ENCODE peak calls at places on chromosomes 13 and 19, in seven cellular contexts. V, F, N, O, B, K and R are unnamed samples.

GRCh38 chr13:95233026-95233635 is 68.1 kb downstream of the ABCC4 start:
- DNase-seq in K (no peak), F (no peak), N (no peak), O (no peak), B (no peak), V (no peak), R (no peak)

GRCh38 chr13:35718084-35718483 is 241.6 kb upstream of the MAB21L1 start:
- DNase-seq in B (no peak), V (no peak), K (no peak), F (no peak), N (no peak), O (no peak), R (no peak)

GRCh38 chr19:10007366-10007765 is 2.9 kb downstream of the COL5A3 start:
- DNase-seq in B (no peak), O (no peak), V (no peak), N (peak; percentile 62), K (no peak), F (peak; percentile 66), R (no peak)

GRCh38 chr13:25276748-25277147 is 10.5 kb downstream of the MTMR6 start:
- DNase-seq in F (no peak), K (no peak), N (no peak), B (no peak), O (no peak), V (no peak), R (no peak)

GRCh38 chr13:91133941-91134772 is 213.3 kb upstream of the MIR17HG start:
- DNase-seq in B (peak; percentile 4), V (peak; percentile 45), N (no peak), O (no peak), F (no peak), K (peak; percentile 36), R (no peak)

GRCh38 chr19:5563941-5564612 is 3.7 kb downstream of the TINCR start:
- DNase-seq in N (no peak), V (no peak), K (no peak), O (no peak), F (no peak), B (no peak), R (no peak)

GRCh38 chr19:35476149-35476548 is 14.1 kb downstream of the KRTDAP start:
- DNase-seq in V (no peak), K (no peak), O (no peak), B (no peak), F (no peak), N (no peak), R (no peak)

GRCh38 chr19:43625918-43626579 is 6.6 kb upstream of the ZNF428 start:
- DNase-seq in F (no peak), N (no peak), O (no peak), V (no peak), K (no peak), B (no peak), R (no peak)

GRCh38 chr13:46489586-46490023 is 63.4 kb upstream of the LRCH1 start:
- DNase-seq in O (no peak), F (no peak), N (peak; percentile 64), K (no peak), V (no peak), B (peak; percentile 7), R (no peak)

GRCh38 chr13:109297628-109298027 is 488.8 kb downstream of the IRS2 start:
- DNase-seq in F (no peak), O (no peak), N (no peak), K (no peak), V (no peak), B (peak; percentile 46), R (no peak)

GRCh38 chr19:6196361-6196760 is 60.9 kb downstream of the ACSBG2 start:
- DNase-seq in O (no peak), N (no peak), K (no peak), F (no peak), V (no peak), B (no peak), R (no peak)

GRCh38 chr19:7168941-7169340 is 99.4 kb downstream of the ZNF557 start:
- DNase-seq in B (no peak), V (peak; percentile 53), O (no peak), K (no peak), F (no peak), N (no peak), R (no peak)

GRCh38 chr19:23762884-23763711 is 4.4 kb upstream of the ZNF681 start:
- DNase-seq in K (no peak), B (no peak), V (peak; percentile 83), N (peak; percentile 75), F (peak; percentile 75), O (peak; percentile 82), R (peak; percentile 91)

GRCh38 chr13:36904219-36904618 is 15.8 kb downstream of the SMAD9 start:
- DNase-seq in N (no peak), K (no peak), V (no peak), O (no peak), B (no peak), F (no peak), R (no peak)

GRCh38 chr13:101449971-101450748 is 2.3 kb upstream of the ITGBL1 start:
- DNase-seq in K (peak; percentile 79), N (no peak), B (peak; percentile 65), O (no peak), V (no peak), F (no peak), R (no peak)

GRCh38 chr13:97648881-97649224 is 214.9 kb downstream of the RAP2A start:
- DNase-seq in F (no peak), N (no peak), V (no peak), K (no peak), O (no peak), B (no peak), R (no peak)

GRCh38 chr19:39195755-39196154 is 1.0 kb upstream of the NCCRP1 start:
- DNase-seq in F (no peak), B (no peak), O (no peak), K (no peak), N (no peak), V (no peak), R (no peak)

GRCh38 chr13:49022472-49023144 is 46.9 kb downstream of the FNDC3A start:
- DNase-seq in F (no peak), O (no peak), K (no peak), N (no peak), B (no peak), V (no peak), R (no peak)

GRCh38 chr13:35500071-35500595 is 23.6 kb upstream of the MAB21L1 start:
- DNase-seq in K (no peak), B (no peak), F (no peak), V (no peak), O (no peak), N (no peak), R (no peak)

GRCh38 chr13:111383591-111384440 is 63.4 kb downstream of the TEX29 start:
- DNase-seq in V (no peak), F (no peak), O (no peak), N (no peak), K (no peak), B (no peak), R (no peak)

GRCh38 chr13:99657848-99658265 is 156.6 kb downstream of the TM9SF2 start:
- DNase-seq in F (peak; percentile 17), O (peak; percentile 60), K (no peak), V (no peak), N (peak; percentile 17), B (no peak), R (no peak)

GRCh38 chr19:19399733-19400438 is 5.6 kb upstream of the GATAD2A start:
- DNase-seq in F (no peak), O (no peak), K (no peak), N (no peak), B (no peak), V (no peak), R (no peak)

DNA sequence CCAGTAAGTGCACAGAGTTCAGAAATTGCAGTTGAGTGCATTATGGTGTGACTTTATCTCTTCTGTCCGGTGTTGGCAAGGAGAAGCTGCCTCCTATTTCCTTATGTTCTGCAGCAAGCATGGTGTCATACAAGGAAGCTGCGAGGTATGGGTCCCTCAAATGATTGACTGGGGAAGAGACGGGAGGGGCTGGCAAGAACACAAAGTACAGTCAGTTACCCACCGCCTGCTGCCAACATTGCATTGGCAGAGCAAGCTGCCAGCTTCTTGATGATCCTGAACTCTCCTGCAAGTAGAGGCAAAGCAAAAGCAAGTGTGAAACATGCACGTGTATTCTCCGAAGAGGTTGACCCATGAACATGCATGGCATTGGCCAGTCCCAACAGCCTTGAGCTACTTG is 1013.6 kb downstream of the UQCRFS1 start:
- DNase-seq in N (no peak), O (no peak), B (no peak), K (no peak), V (no peak), F (no peak), R (no peak)
- H3K9me3 ChIP-seq in N (no peaks in the 10 kb centered on the region), O (no peaks in the 10 kb centered on the region), B (peaks cover 58% of the 10 kb centered on the region), K (peaks cover 19% of the 10 kb centered on the region), V (no peaks in the 10 kb centered on the region), F (no peaks in the 10 kb centered on the region), R (peaks cover 14% of the 10 kb centered on the region)

DNA sequence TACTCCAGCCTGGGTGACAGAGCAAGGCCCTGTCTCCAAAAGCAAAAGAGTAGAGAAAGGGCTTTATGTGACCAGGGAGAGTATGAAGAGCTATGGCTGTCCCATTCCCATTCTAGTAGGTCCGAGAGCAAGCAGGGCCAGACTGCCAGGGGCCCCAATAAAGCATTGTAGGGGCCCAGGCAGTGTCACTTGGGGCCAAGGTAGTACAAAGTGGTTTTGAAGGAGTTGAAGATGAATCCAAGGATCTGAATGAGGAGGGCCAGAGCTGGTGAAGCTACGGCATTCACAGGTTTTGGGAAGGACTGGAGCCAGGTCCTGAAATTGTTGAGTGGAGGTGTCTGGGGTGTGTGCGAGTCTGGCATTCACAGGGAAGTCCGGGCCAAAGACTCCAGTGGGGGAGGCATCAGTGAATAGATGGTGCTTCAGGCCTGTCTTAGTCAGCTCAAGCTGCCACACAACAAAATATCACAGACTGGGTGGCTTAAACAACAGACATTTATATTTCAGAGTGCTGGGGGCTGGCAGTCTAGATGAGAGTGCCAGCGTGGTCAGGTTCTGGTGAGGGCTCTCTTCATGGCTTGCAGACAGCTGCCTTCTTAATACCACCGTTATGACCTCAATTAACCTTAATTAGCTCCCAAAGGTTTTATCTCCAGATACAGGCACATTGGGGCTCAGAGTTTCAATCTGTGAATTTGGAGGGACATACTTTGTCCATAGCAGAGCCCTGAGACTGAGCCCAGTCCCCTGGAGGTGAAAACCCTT is 9.9 kb downstream of the NACC1 start:
- DNase-seq in K (no peak), F (no peak), N (no peak), O (no peak), V (no peak), B (no peak), R (no peak)
- H3K27ac ChIP-seq in K (no peak overlapping the region), F (no peak overlapping the region), N (no peak overlapping the region), O (no peak overlapping the region), V (no peak overlapping the region), B (no peak overlapping the region), R (no peak overlapping the region)

DNA sequence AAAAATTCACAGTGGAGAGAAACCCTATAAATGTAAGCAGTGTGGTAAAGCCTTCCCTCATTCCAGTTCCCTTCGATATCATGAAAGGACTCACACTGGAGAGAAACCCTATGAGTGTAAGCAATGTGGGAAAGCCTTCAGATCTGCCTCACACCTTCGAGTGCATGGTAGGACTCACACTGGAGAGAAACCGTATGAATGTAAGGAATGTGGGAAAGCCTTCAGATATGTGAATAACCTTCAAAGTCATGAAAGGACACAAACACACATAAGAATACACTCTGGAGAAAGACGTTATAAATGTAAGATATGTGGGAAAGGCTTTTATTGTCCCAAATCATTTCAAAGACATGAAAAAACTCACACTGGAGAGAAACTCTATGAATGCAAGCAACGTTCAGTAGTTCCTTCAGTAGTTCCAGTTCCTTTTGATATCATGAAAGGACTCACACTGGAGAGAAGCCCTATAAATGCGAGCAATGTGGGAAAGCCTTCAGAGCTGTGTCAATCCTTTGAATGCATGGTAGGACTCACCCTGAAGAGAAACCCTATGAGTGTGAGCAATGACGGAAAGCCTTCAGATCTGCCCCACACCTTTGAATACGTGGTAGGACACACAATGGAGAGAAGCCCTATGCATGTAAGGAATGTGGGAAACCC is 16.1 kb upstream of the ZNF439 start:
- DNase-seq in K (no peak), V (no peak), O (no peak), B (no peak), F (no peak), N (no peak), R (no peak)
- H3K9me3 ChIP-seq in K (peaks cover 36% of the 10 kb centered on the region), V (peaks cover 41% of the 10 kb centered on the region), O (peaks cover 9% of the 10 kb centered on the region), B (peaks cover 45% of the 10 kb centered on the region), F (peaks cover 41% of the 10 kb centered on the region), N (peaks cover 43% of the 10 kb centered on the region), R (peaks cover 18% of the 10 kb centered on the region)

GRCh38 chr13:112743451-112744305 is 53.8 kb downstream of the ATP11A start:
- DNase-seq in F (no peak), V (no peak), B (no peak), O (peak; percentile 22), N (no peak), K (no peak), R (no peak)
- H3K27ac ChIP-seq in F (peak overlapping the region; percentile 39), V (no peak overlapping the region), B (no peak overlapping the region), O (no peak overlapping the region), N (no peak overlapping the region), K (no peak overlapping the region), R (peak overlapping the region; percentile 59)